ENCODE peak calls at places on chromosomes 16 and 17, in seven cellular contexts. I, D, F, U, R, C and Z are unnamed samples.
A peak's percentile ranks its signal among the peaks of the same experiment; 100 is the strongest.

GRCh38 chr16:65068151-65068740 is 53.6 kb downstream of the CDH11 start:
- DNase-seq in I (no peak), D (peak; percentile 59), F (no peak), U (peak; percentile 78), R (no peak), C (no peak), Z (peak; percentile 43)

GRCh38 chr17:1644493-1645206 is 882 bp downstream of the SCARF1 start:
- DNase-seq in I (no peak), D (peak; percentile 25), F (no peak), U (peak; percentile 67), R (no peak), C (peak; percentile 60), Z (no peak)

GRCh38 chr16:1614226-1615102 is 2.3 kb downstream of the CRAMP1 start:
- DNase-seq in I (no peak), D (peak; percentile 56), F (peak; percentile 28), U (peak; percentile 44), R (peak; percentile 17), C (peak; percentile 32), Z (peak; percentile 4)

GRCh38 chr17:78329263-78330059 is 30.4 kb downstream of the SOCS3 start:
- DNase-seq in I (no peak), D (peak; percentile 72), F (no peak), U (peak; percentile 83), R (no peak), C (no peak), Z (no peak)

GRCh38 chr17:64209356-64209941 is 53.6 kb downstream of the TEX2 start:
- DNase-seq in I (no peak), D (no peak), F (no peak), U (no peak), R (no peak), C (no peak), Z (no peak)

GRCh38 chr16:57562066-57562465 is 19.6 kb downstream of the ADGRG5 start:
- DNase-seq in I (no peak), D (no peak), F (no peak), U (no peak), R (no peak), C (no peak), Z (no peak)

GRCh38 chr17:66819466-66819865 is 15.5 kb upstream of the CACNG5 start:
- DNase-seq in I (no peak), D (no peak), F (no peak), U (no peak), R (no peak), C (no peak), Z (no peak)

GRCh38 chr17:11618861-11619566 is 20.7 kb downstream of the DNAH9 start:
- DNase-seq in I (peak; percentile 57), D (no peak), F (no peak), U (peak; percentile 6), R (peak; percentile 28), C (no peak), Z (no peak)

GRCh38 chr16:50301626-50302471 is 35.5 kb downstream of the ADCY7 start:
- DNase-seq in I (no peak), D (peak; percentile 75), F (no peak), U (peak; percentile 80), R (peak; percentile 27), C (no peak), Z (no peak)

GRCh38 chr17:58121925-58122324 is 26.3 kb upstream of the OR4D1 start:
- DNase-seq in I (no peak), D (peak; percentile 46), F (no peak), U (peak; percentile 44), R (no peak), C (no peak), Z (no peak)

GRCh38 chr16:10040136-10041080 is 141.8 kb downstream of the GRIN2A start:
- DNase-seq in I (no peak), D (no peak), F (no peak), U (no peak), R (no peak), C (no peak), Z (no peak)

GRCh38 chr17:64402469-64402868 is 11.8 kb upstream of the PECAM1 start:
- DNase-seq in I (no peak), D (no peak), F (no peak), U (no peak), R (no peak), C (no peak), Z (no peak)

GRCh38 chr17:22300731-22301352 is 608.5 kb downstream of the KCNJ18 start:
- DNase-seq in I (no peak), D (no peak), F (no peak), U (no peak), R (no peak), C (no peak), Z (no peak)

GRCh38 chr16:85589688-85590505 is 23.2 kb upstream of the GSE1 start:
- DNase-seq in I (no peak), D (no peak), F (no peak), U (no peak), R (no peak), C (no peak), Z (no peak)

GRCh38 chr17:80446645-80447405 is 29.6 kb downstream of the NPTX1 start:
- DNase-seq in I (no peak), D (no peak), F (peak; percentile 2), U (peak; percentile 24), R (no peak), C (no peak), Z (no peak)

GRCh38 chr17:27807567-27808470 is 7.5 kb upstream of the NOS2 start:
- DNase-seq in I (no peak), D (no peak), F (no peak), U (no peak), R (no peak), C (no peak), Z (no peak)

GRCh38 chr17:49994085-49995054 is 654 bp downstream of the DLX3 start:
- DNase-seq in I (no peak), D (no peak), F (no peak), U (no peak), R (no peak), C (peak; percentile 11), Z (no peak)

GRCh38 chr17:63694974-63695773 is 4.8 kb downstream of the LIMD2 start:
- DNase-seq in I (no peak), D (no peak), F (no peak), U (no peak), R (no peak), C (no peak), Z (no peak)

GRCh38 chr17:61393904-61394629 is 5.6 kb upstream of the TBX2 start:
- DNase-seq in I (no peak), D (peak; percentile 36), F (no peak), U (peak; percentile 31), R (no peak), C (no peak), Z (no peak)

GRCh38 chr17:17551361-17551760 is 40.1 kb downstream of the PEMT start:
- DNase-seq in I (no peak), D (peak; percentile 22), F (peak; percentile 72), U (no peak), R (peak; percentile 55), C (no peak), Z (no peak)

GRCh38 chr17:68260051-68260762 is 12.4 kb downstream of the AMZ2 start:
- DNase-seq in I (no peak), D (no peak), F (no peak), U (no peak), R (no peak), C (no peak), Z (no peak)

GRCh38 chr17:66165537-66166123 is 26.3 kb downstream of the CEP112 start:
- DNase-seq in I (no peak), D (peak; percentile 79), F (no peak), U (peak; percentile 80), R (no peak), C (peak; percentile 72), Z (peak; percentile 31)

GRCh38 chr17:17845046-17845775 is 8.4 kb upstream of the SREBF1 start:
- DNase-seq in I (no peak), D (no peak), F (no peak), U (no peak), R (no peak), C (no peak), Z (no peak)

GRCh38 chr16:10123141-10123540 is 59.1 kb downstream of the GRIN2A start:
- DNase-seq in I (no peak), D (no peak), F (no peak), U (peak; percentile 28), R (no peak), C (no peak), Z (no peak)

GRCh38 chr16:35195173-35195863 is 1735.9 kb downstream of the TP53TG3F start:
- DNase-seq in I (no peak), D (no peak), F (no peak), U (no peak), R (no peak), C (no peak), Z (no peak)
- TF ChIP-seq CTCF in I (no peak), D (no peak), F (no peak), U (no peak), R (no peak), C (no peak), Z (no peak)

GRCh38 chr17:77109159-77110005 is 31.4 kb upstream of the SEC14L1 start:
- DNase-seq in I (no peak), D (no peak), F (no peak), U (no peak), R (no peak), C (no peak), Z (no peak)
- TF ChIP-seq CTCF in I (no peak), D (no peak), F (no peak), U (no peak), R (peak; percentile 25), C (no peak), Z (no peak)

GRCh38 chr17:44916781-44917241 is 1.5 kb upstream of the GFAP start:
- DNase-seq in I (no peak), D (peak; percentile 61), F (peak; percentile 76), U (no peak), R (peak; percentile 53), C (peak; percentile 39), Z (no peak)
- TF ChIP-seq CTCF in I (no peak), D (no peak), F (no peak), U (no peak), R (no peak), C (no peak), Z (peak; percentile 7)

DNA sequence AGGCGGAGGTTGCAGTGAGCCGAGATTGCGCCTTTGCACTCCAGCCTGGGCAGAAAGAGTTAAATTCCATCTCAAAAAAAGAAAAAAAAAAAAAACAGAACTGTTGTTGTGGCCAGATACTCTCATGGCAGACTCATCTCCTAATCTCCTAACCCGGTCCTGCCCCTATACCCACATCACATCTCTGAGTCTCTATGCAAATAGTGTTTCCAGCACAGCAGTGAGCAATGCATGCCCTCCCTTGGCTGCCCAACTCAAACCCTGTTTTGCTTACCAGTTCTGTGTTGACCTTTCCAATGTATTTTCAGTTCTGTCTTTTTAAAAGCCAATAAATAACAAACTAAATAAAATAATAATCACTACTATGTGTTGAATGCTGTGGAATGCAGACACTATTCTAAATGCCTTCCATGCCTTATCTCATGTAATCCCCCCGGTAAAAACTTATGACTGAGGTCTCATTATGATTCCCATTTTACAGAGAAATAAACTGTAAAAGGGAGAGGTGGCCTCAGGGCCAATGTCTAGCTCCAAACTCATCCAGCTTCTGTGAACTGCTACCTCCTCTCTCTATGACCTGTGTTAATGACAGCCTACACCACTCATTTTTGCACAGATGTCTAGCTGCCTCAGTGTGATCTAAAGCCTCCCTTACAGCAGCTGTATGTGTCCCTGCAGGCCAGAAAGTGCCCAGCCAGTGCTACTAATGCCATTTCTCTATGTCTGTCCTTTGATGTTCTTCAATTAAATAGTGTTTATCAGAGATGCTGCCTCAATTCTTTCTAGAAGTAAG is 289.8 kb downstream of the HS3ST3B1 start:
- DNase-seq in I (no peak), D (no peak), F (no peak), U (no peak), R (no peak), C (no peak), Z (no peak)
- TF ChIP-seq CTCF in I (no peak), D (no peak), F (no peak), U (no peak), R (no peak), C (no peak), Z (no peak)